ENCODE peak calls at places on chromosome 22, in five cellular contexts. One of them, this sample, is unnamed.

GRCh38 chr22:35638408-35638807 is 9.8 kb upstream of the APOL6 start:
- DNase-seq in GM23338: no peak
- DNase-seq in retinal pigment epithelial cell: no peak
- DNase-seq in tibial artery: peak
- DNase-seq in HFF-Myc: peak
- DNase-seq in this sample: no peak

GRCh38 chr22:40009953-40010751 is 15.4 kb downstream of the FAM83F start:
- DNase-seq in GM23338: no peak
- DNase-seq in retinal pigment epithelial cell: no peak
- DNase-seq in tibial artery: no peak
- DNase-seq in HFF-Myc: no peak
- DNase-seq in this sample: no peak

GRCh38 chr22:21632237-21632895 is at the start of gene CCDC116:
- DNase-seq in GM23338: peak
- DNase-seq in retinal pigment epithelial cell: no peak
- DNase-seq in tibial artery: no peak
- DNase-seq in HFF-Myc: no peak
- DNase-seq in this sample: peak

GRCh38 chr22:22855617-22856308 is 31.9 kb upstream of the IGLL5 start:
- DNase-seq in GM23338: peak
- DNase-seq in retinal pigment epithelial cell: no peak
- DNase-seq in tibial artery: no peak
- DNase-seq in HFF-Myc: no peak
- DNase-seq in this sample: peak

GRCh38 chr22:37472418-37473006 is 13.7 kb downstream of the MFNG start:
- DNase-seq in GM23338: peak
- DNase-seq in retinal pigment epithelial cell: no peak
- DNase-seq in tibial artery: no peak
- DNase-seq in HFF-Myc: no peak
- DNase-seq in this sample: peak

GRCh38 chr22:26558246-26558895 is 31.6 kb downstream of the TPST2 start:
- DNase-seq in GM23338: no peak
- DNase-seq in retinal pigment epithelial cell: no peak
- DNase-seq in tibial artery: no peak
- DNase-seq in HFF-Myc: no peak
- DNase-seq in this sample: no peak

GRCh38 chr22:47169801-47170140 is 407.3 kb downstream of the TBC1D22A start:
- DNase-seq in GM23338: no peak
- DNase-seq in retinal pigment epithelial cell: no peak
- DNase-seq in tibial artery: peak
- DNase-seq in HFF-Myc: no peak
- DNase-seq in this sample: no peak

GRCh38 chr22:47053013-47053864 is 290.8 kb downstream of the TBC1D22A start:
- DNase-seq in GM23338: no peak
- DNase-seq in retinal pigment epithelial cell: no peak
- DNase-seq in tibial artery: no peak
- DNase-seq in HFF-Myc: no peak
- DNase-seq in this sample: no peak

GRCh38 chr22:38313384-38313955 is 3.8 kb downstream of the CSNK1E start:
- DNase-seq in GM23338: no peak
- DNase-seq in retinal pigment epithelial cell: peak
- DNase-seq in tibial artery: peak
- DNase-seq in HFF-Myc: peak
- DNase-seq in this sample: no peak

GRCh38 chr22:27594020-27594419 is 207.5 kb downstream of the MN1 start:
- DNase-seq in GM23338: no peak
- DNase-seq in retinal pigment epithelial cell: no peak
- DNase-seq in tibial artery: no peak
- DNase-seq in HFF-Myc: no peak
- DNase-seq in this sample: no peak

GRCh38 chr22:26656896-26657851 is at the start of gene MIAT:
- DNase-seq in GM23338: peak
- DNase-seq in retinal pigment epithelial cell: no peak
- DNase-seq in tibial artery: no peak
- DNase-seq in HFF-Myc: no peak
- DNase-seq in this sample: peak

GRCh38 chr22:38850941-38851849 is 7.4 kb upstream of the NPTXR start:
- DNase-seq in GM23338: no peak
- DNase-seq in retinal pigment epithelial cell: peak
- DNase-seq in tibial artery: no peak
- DNase-seq in HFF-Myc: no peak
- DNase-seq in this sample: no peak

GRCh38 chr22:29167032-29167911 is 38.4 kb upstream of the EMID1 start:
- DNase-seq in GM23338: no peak
- DNase-seq in retinal pigment epithelial cell: no peak
- DNase-seq in tibial artery: no peak
- DNase-seq in HFF-Myc: no peak
- DNase-seq in this sample: no peak

GRCh38 chr22:30214703-30215405 is 31.7 kb downstream of the LIF start:
- DNase-seq in GM23338: peak
- DNase-seq in retinal pigment epithelial cell: no peak
- DNase-seq in tibial artery: no peak
- DNase-seq in HFF-Myc: no peak
- DNase-seq in this sample: no peak

GRCh38 chr22:34570408-34570807 is 495.6 kb upstream of the ISX start:
- DNase-seq in GM23338: no peak
- DNase-seq in retinal pigment epithelial cell: no peak
- DNase-seq in tibial artery: no peak
- DNase-seq in HFF-Myc: no peak
- DNase-seq in this sample: no peak

GRCh38 chr22:32850591-32851517 is 49.3 kb downstream of the TIMP3 start:
- DNase-seq in GM23338: no peak
- DNase-seq in retinal pigment epithelial cell: peak
- DNase-seq in tibial artery: peak
- DNase-seq in HFF-Myc: no peak
- DNase-seq in this sample: no peak

GRCh38 chr22:26585104-26585790 is 4.7 kb downstream of the TPST2 start:
- DNase-seq in GM23338: no peak
- DNase-seq in retinal pigment epithelial cell: peak
- DNase-seq in tibial artery: peak
- DNase-seq in HFF-Myc: no peak
- DNase-seq in this sample: no peak

GRCh38 chr22:31952094-31952401 is 7.7 kb downstream of the YWHAH start:
- DNase-seq in GM23338: no peak
- DNase-seq in retinal pigment epithelial cell: no peak
- DNase-seq in tibial artery: no peak
- DNase-seq in HFF-Myc: no peak
- DNase-seq in this sample: no peak

GRCh38 chr22:28710889-28711285 is 30.7 kb downstream of the CHEK2 start:
- DNase-seq in GM23338: no peak
- DNase-seq in retinal pigment epithelial cell: no peak
- DNase-seq in tibial artery: no peak
- DNase-seq in HFF-Myc: no peak
- DNase-seq in this sample: no peak

GRCh38 chr22:30209642-30210041 is 36.9 kb downstream of the LIF start:
- DNase-seq in GM23338: no peak
- DNase-seq in retinal pigment epithelial cell: no peak
- DNase-seq in tibial artery: no peak
- DNase-seq in HFF-Myc: no peak
- DNase-seq in this sample: no peak

GRCh38 chr22:38240734-38241252 is 32.0 kb downstream of the TMEM184B start:
- DNase-seq in GM23338: peak
- DNase-seq in retinal pigment epithelial cell: peak
- DNase-seq in tibial artery: no peak
- DNase-seq in HFF-Myc: peak
- DNase-seq in this sample: no peak

GRCh38 chr22:50218996-50219727 is 18.4 kb downstream of the SELENOO start:
- DNase-seq in GM23338: peak
- DNase-seq in retinal pigment epithelial cell: peak
- DNase-seq in tibial artery: peak
- DNase-seq in HFF-Myc: peak
- DNase-seq in this sample: no peak

GRCh38 chr22:37559901-37560681 is at the start of gene CDC42EP1:
- DNase-seq in GM23338: peak
- DNase-seq in retinal pigment epithelial cell: no peak
- DNase-seq in tibial artery: no peak
- DNase-seq in HFF-Myc: no peak
- DNase-seq in this sample: peak

GRCh38 chr22:36608987-36609386 is 80.0 kb upstream of the EIF3D start:
- DNase-seq in GM23338: peak
- DNase-seq in retinal pigment epithelial cell: no peak
- DNase-seq in tibial artery: no peak
- DNase-seq in HFF-Myc: no peak
- DNase-seq in this sample: no peak

GRCh38 chr22:28254396-28254795 is 335.3 kb upstream of the PITPNB start:
- DNase-seq in GM23338: no peak
- DNase-seq in retinal pigment epithelial cell: no peak
- DNase-seq in tibial artery: no peak
- DNase-seq in HFF-Myc: no peak
- DNase-seq in this sample: no peak

GRCh38 chr22:30038219-30038618 is 42.0 kb upstream of the HORMAD2 start:
- DNase-seq in GM23338: no peak
- DNase-seq in retinal pigment epithelial cell: no peak
- DNase-seq in tibial artery: no peak
- DNase-seq in HFF-Myc: peak
- DNase-seq in this sample: no peak

GRCh38 chr22:46948411-46949144 is 186.1 kb downstream of the TBC1D22A start:
- DNase-seq in GM23338: no peak
- DNase-seq in retinal pigment epithelial cell: no peak
- DNase-seq in tibial artery: no peak
- DNase-seq in HFF-Myc: no peak
- DNase-seq in this sample: no peak

GRCh38 chr22:46673677-46674236 is 53.6 kb downstream of the GRAMD4 start:
- DNase-seq in GM23338: no peak
- DNase-seq in retinal pigment epithelial cell: no peak
- DNase-seq in tibial artery: no peak
- DNase-seq in HFF-Myc: no peak
- DNase-seq in this sample: no peak

GRCh38 chr22:44143596-44143995 is 37.1 kb upstream of the PARVG start:
- DNase-seq in GM23338: peak
- DNase-seq in retinal pigment epithelial cell: no peak
- DNase-seq in tibial artery: no peak
- DNase-seq in HFF-Myc: no peak
- DNase-seq in this sample: no peak

GRCh38 chr22:25110846-25111578 is 88.6 kb upstream of the CRYBB3 start:
- DNase-seq in GM23338: peak
- DNase-seq in retinal pigment epithelial cell: peak
- DNase-seq in tibial artery: peak
- DNase-seq in HFF-Myc: peak
- DNase-seq in this sample: peak
- TF ChIP-seq CTCF in GM23338: peak
- TF ChIP-seq CTCF in retinal pigment epithelial cell: peak
- TF ChIP-seq CTCF in tibial artery: peak
- TF ChIP-seq CTCF in HFF-Myc: peak
- TF ChIP-seq CTCF in this sample: peak

GRCh38 chr22:42614312-42615091 is at the start of gene POLDIP3:
- DNase-seq in GM23338: peak
- DNase-seq in retinal pigment epithelial cell: peak
- DNase-seq in tibial artery: peak
- DNase-seq in HFF-Myc: peak
- DNase-seq in this sample: peak
- TF ChIP-seq CTCF in GM23338: no peak
- TF ChIP-seq CTCF in retinal pigment epithelial cell: peak
- TF ChIP-seq CTCF in tibial artery: peak
- TF ChIP-seq CTCF in HFF-Myc: peak
- TF ChIP-seq CTCF in this sample: no peak

GRCh38 chr22:48553119-48553518 is 1274.6 kb downstream of the BRD1 start:
- DNase-seq in GM23338: no peak
- DNase-seq in retinal pigment epithelial cell: no peak
- DNase-seq in tibial artery: no peak
- DNase-seq in HFF-Myc: no peak
- DNase-seq in this sample: no peak

GRCh38 chr22:48553694-48554308 is 1273.9 kb downstream of the BRD1 start:
- DNase-seq in GM23338: no peak
- DNase-seq in retinal pigment epithelial cell: no peak
- DNase-seq in tibial artery: no peak
- DNase-seq in HFF-Myc: no peak
- DNase-seq in this sample: no peak

GRCh38 chr22:48555606-48556005 is 1272.1 kb downstream of the BRD1 start:
- DNase-seq in GM23338: no peak
- DNase-seq in retinal pigment epithelial cell: no peak
- DNase-seq in tibial artery: no peak
- DNase-seq in HFF-Myc: no peak
- DNase-seq in this sample: no peak

GRCh38 chr22:48556751-48557150 is 1270.9 kb downstream of the BRD1 start:
- DNase-seq in GM23338: no peak
- DNase-seq in retinal pigment epithelial cell: no peak
- DNase-seq in tibial artery: no peak
- DNase-seq in HFF-Myc: no peak
- DNase-seq in this sample: no peak

DNA sequence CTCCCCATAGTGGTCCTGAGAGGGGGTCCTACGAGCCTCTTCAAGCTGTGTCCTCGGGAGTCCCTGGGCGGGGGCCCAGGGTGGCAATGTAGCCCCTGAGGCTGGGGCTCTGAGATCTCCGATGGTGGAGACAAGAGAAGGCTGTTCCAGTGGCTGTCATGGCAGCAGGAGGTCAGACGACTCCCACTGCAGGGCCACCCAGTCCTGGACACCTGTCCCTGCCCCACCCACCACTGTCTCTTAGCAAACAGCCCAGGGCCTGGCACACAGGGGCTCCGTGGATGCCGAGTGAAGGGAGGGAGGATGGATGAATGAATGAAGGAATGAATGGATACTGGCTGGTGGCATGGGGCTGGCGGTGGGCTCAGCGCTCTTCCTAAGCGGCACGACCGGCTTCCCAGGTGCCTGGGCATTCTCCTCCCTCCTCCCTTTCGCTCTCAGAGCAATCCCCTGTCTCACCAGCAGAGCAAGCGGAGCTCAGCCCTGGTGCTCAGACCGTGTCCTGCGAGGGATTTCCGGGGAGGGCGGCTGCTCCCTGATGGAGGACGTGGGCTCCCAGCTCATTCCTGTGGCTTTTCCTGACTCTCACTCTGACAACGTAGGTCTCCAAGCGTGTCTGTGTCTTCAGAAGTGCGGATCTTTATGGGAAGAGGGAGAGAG is 1272.7 kb downstream of the BRD1 start:
- DNase-seq in GM23338: peak
- DNase-seq in retinal pigment epithelial cell: no peak
- DNase-seq in tibial artery: no peak
- DNase-seq in HFF-Myc: no peak
- DNase-seq in this sample: peak
- TF ChIP-seq CTCF in GM23338: no peak
- TF ChIP-seq CTCF in retinal pigment epithelial cell: no peak
- TF ChIP-seq CTCF in tibial artery: no peak
- TF ChIP-seq CTCF in HFF-Myc: no peak
- TF ChIP-seq CTCF in this sample: peak

GRCh38 chr22:45512363-45512762 is 9.7 kb downstream of the FBLN1 start:
- DNase-seq in GM23338: no peak
- DNase-seq in retinal pigment epithelial cell: no peak
- DNase-seq in tibial artery: no peak
- DNase-seq in HFF-Myc: no peak
- DNase-seq in this sample: no peak
- TF ChIP-seq CTCF in GM23338: no peak
- TF ChIP-seq CTCF in retinal pigment epithelial cell: no peak
- TF ChIP-seq CTCF in tibial artery: no peak
- TF ChIP-seq CTCF in HFF-Myc: no peak
- TF ChIP-seq CTCF in this sample: no peak